ENCODE peak calls at places on chromosomes 3 and 15, in eight cellular contexts. One of them, this sample, is unnamed.

GRCh38 chr3:29186982-29187718 is 93.7 kb upstream of the RBMS3 start:
- DNase-seq in GM23248: peak
- DNase-seq in HTR-8/SVneo: peak
- DNase-seq in mucosa of descending colon: no peak
- DNase-seq in activated CD4-positive, CD25-positive, alpha-beta regulatory T cell treated with anti-CD3 and anti-CD28 coated beads, Interleukin-2, amount 50 U/mL, for 72 hours: no peak
- DNase-seq in brain microvascular endothelial cell: peak
- DNase-seq in CD4-positive, alpha-beta memory T cell: no peak
- DNase-seq in stimulated activated CD8-positive, alpha-beta memory T cell treated with anti-CD3 and anti-CD28 coated beads, Interleukin-4, amount 100 ng/mL, for 24 hours: no peak
- DNase-seq in this sample: no peak

GRCh38 chr3:77686560-77686959 is 646.7 kb downstream of the ROBO2 start:
- DNase-seq in GM23248: no peak
- DNase-seq in HTR-8/SVneo: no peak
- DNase-seq in mucosa of descending colon: no peak
- DNase-seq in activated CD4-positive, CD25-positive, alpha-beta regulatory T cell treated with anti-CD3 and anti-CD28 coated beads, Interleukin-2, amount 50 U/mL, for 72 hours: no peak
- DNase-seq in brain microvascular endothelial cell: no peak
- DNase-seq in CD4-positive, alpha-beta memory T cell: no peak
- DNase-seq in stimulated activated CD8-positive, alpha-beta memory T cell treated with anti-CD3 and anti-CD28 coated beads, Interleukin-4, amount 100 ng/mL, for 24 hours: no peak
- DNase-seq in this sample: no peak

GRCh38 chr3:184372296-184372821 is 5.6 kb downstream of the THPO start:
- DNase-seq in GM23248: no peak
- DNase-seq in HTR-8/SVneo: no peak
- DNase-seq in mucosa of descending colon: peak
- DNase-seq in activated CD4-positive, CD25-positive, alpha-beta regulatory T cell treated with anti-CD3 and anti-CD28 coated beads, Interleukin-2, amount 50 U/mL, for 72 hours: no peak
- DNase-seq in brain microvascular endothelial cell: no peak
- DNase-seq in CD4-positive, alpha-beta memory T cell: no peak
- DNase-seq in stimulated activated CD8-positive, alpha-beta memory T cell treated with anti-CD3 and anti-CD28 coated beads, Interleukin-4, amount 100 ng/mL, for 24 hours: no peak
- DNase-seq in this sample: no peak

GRCh38 chr3:112007641-112008040 is 8.9 kb downstream of the TAGLN3 start:
- DNase-seq in GM23248: peak
- DNase-seq in HTR-8/SVneo: no peak
- DNase-seq in mucosa of descending colon: no peak
- DNase-seq in activated CD4-positive, CD25-positive, alpha-beta regulatory T cell treated with anti-CD3 and anti-CD28 coated beads, Interleukin-2, amount 50 U/mL, for 72 hours: no peak
- DNase-seq in brain microvascular endothelial cell: no peak
- DNase-seq in CD4-positive, alpha-beta memory T cell: no peak
- DNase-seq in stimulated activated CD8-positive, alpha-beta memory T cell treated with anti-CD3 and anti-CD28 coated beads, Interleukin-4, amount 100 ng/mL, for 24 hours: no peak
- DNase-seq in this sample: no peak

GRCh38 chr15:48472756-48473155 is 141.5 kb downstream of the DUT start:
- DNase-seq in GM23248: peak
- DNase-seq in HTR-8/SVneo: peak
- DNase-seq in mucosa of descending colon: no peak
- DNase-seq in activated CD4-positive, CD25-positive, alpha-beta regulatory T cell treated with anti-CD3 and anti-CD28 coated beads, Interleukin-2, amount 50 U/mL, for 72 hours: no peak
- DNase-seq in brain microvascular endothelial cell: peak
- DNase-seq in CD4-positive, alpha-beta memory T cell: no peak
- DNase-seq in stimulated activated CD8-positive, alpha-beta memory T cell treated with anti-CD3 and anti-CD28 coated beads, Interleukin-4, amount 100 ng/mL, for 24 hours: no peak
- DNase-seq in this sample: no peak

GRCh38 chr3:177615015-177615414 is 417.7 kb upstream of the TBL1XR1 start:
- DNase-seq in GM23248: peak
- DNase-seq in HTR-8/SVneo: peak
- DNase-seq in mucosa of descending colon: peak
- DNase-seq in activated CD4-positive, CD25-positive, alpha-beta regulatory T cell treated with anti-CD3 and anti-CD28 coated beads, Interleukin-2, amount 50 U/mL, for 72 hours: no peak
- DNase-seq in brain microvascular endothelial cell: peak
- DNase-seq in CD4-positive, alpha-beta memory T cell: no peak
- DNase-seq in stimulated activated CD8-positive, alpha-beta memory T cell treated with anti-CD3 and anti-CD28 coated beads, Interleukin-4, amount 100 ng/mL, for 24 hours: no peak
- DNase-seq in this sample: no peak

GRCh38 chr3:7745711-7746110 is 755.9 kb upstream of the LMCD1 start:
- DNase-seq in GM23248: no peak
- DNase-seq in HTR-8/SVneo: no peak
- DNase-seq in mucosa of descending colon: no peak
- DNase-seq in activated CD4-positive, CD25-positive, alpha-beta regulatory T cell treated with anti-CD3 and anti-CD28 coated beads, Interleukin-2, amount 50 U/mL, for 72 hours: no peak
- DNase-seq in brain microvascular endothelial cell: no peak
- DNase-seq in CD4-positive, alpha-beta memory T cell: no peak
- DNase-seq in stimulated activated CD8-positive, alpha-beta memory T cell treated with anti-CD3 and anti-CD28 coated beads, Interleukin-4, amount 100 ng/mL, for 24 hours: no peak
- DNase-seq in this sample: no peak

GRCh38 chr3:99586680-99587079 is 51.7 kb upstream of the COL8A1 start:
- DNase-seq in GM23248: peak
- DNase-seq in HTR-8/SVneo: no peak
- DNase-seq in mucosa of descending colon: no peak
- DNase-seq in activated CD4-positive, CD25-positive, alpha-beta regulatory T cell treated with anti-CD3 and anti-CD28 coated beads, Interleukin-2, amount 50 U/mL, for 72 hours: no peak
- DNase-seq in brain microvascular endothelial cell: no peak
- DNase-seq in CD4-positive, alpha-beta memory T cell: no peak
- DNase-seq in stimulated activated CD8-positive, alpha-beta memory T cell treated with anti-CD3 and anti-CD28 coated beads, Interleukin-4, amount 100 ng/mL, for 24 hours: no peak
- DNase-seq in this sample: no peak

GRCh38 chr3:129611812-129612349 is 5.4 kb upstream of the PLXND1 start:
- DNase-seq in GM23248: peak
- DNase-seq in HTR-8/SVneo: no peak
- DNase-seq in mucosa of descending colon: peak
- DNase-seq in activated CD4-positive, CD25-positive, alpha-beta regulatory T cell treated with anti-CD3 and anti-CD28 coated beads, Interleukin-2, amount 50 U/mL, for 72 hours: no peak
- DNase-seq in brain microvascular endothelial cell: peak
- DNase-seq in CD4-positive, alpha-beta memory T cell: no peak
- DNase-seq in stimulated activated CD8-positive, alpha-beta memory T cell treated with anti-CD3 and anti-CD28 coated beads, Interleukin-4, amount 100 ng/mL, for 24 hours: no peak
- DNase-seq in this sample: no peak

GRCh38 chr3:113516115-113516505 is 1.2 kb upstream of the SPICE1 start:
- DNase-seq in GM23248: peak
- DNase-seq in HTR-8/SVneo: no peak
- DNase-seq in mucosa of descending colon: peak
- DNase-seq in activated CD4-positive, CD25-positive, alpha-beta regulatory T cell treated with anti-CD3 and anti-CD28 coated beads, Interleukin-2, amount 50 U/mL, for 72 hours: no peak
- DNase-seq in brain microvascular endothelial cell: no peak
- DNase-seq in CD4-positive, alpha-beta memory T cell: no peak
- DNase-seq in stimulated activated CD8-positive, alpha-beta memory T cell treated with anti-CD3 and anti-CD28 coated beads, Interleukin-4, amount 100 ng/mL, for 24 hours: no peak
- DNase-seq in this sample: no peak

GRCh38 chr15:35719964-35720507 is 174.1 kb upstream of the DPH6 start:
- DNase-seq in GM23248: peak
- DNase-seq in HTR-8/SVneo: no peak
- DNase-seq in mucosa of descending colon: no peak
- DNase-seq in activated CD4-positive, CD25-positive, alpha-beta regulatory T cell treated with anti-CD3 and anti-CD28 coated beads, Interleukin-2, amount 50 U/mL, for 72 hours: no peak
- DNase-seq in brain microvascular endothelial cell: no peak
- DNase-seq in CD4-positive, alpha-beta memory T cell: no peak
- DNase-seq in stimulated activated CD8-positive, alpha-beta memory T cell treated with anti-CD3 and anti-CD28 coated beads, Interleukin-4, amount 100 ng/mL, for 24 hours: no peak
- DNase-seq in this sample: no peak

GRCh38 chr3:60142009-60142408 is 1092.2 kb upstream of the CFAP20DC start:
- DNase-seq in GM23248: no peak
- DNase-seq in HTR-8/SVneo: no peak
- DNase-seq in mucosa of descending colon: no peak
- DNase-seq in activated CD4-positive, CD25-positive, alpha-beta regulatory T cell treated with anti-CD3 and anti-CD28 coated beads, Interleukin-2, amount 50 U/mL, for 72 hours: no peak
- DNase-seq in brain microvascular endothelial cell: no peak
- DNase-seq in CD4-positive, alpha-beta memory T cell: no peak
- DNase-seq in stimulated activated CD8-positive, alpha-beta memory T cell treated with anti-CD3 and anti-CD28 coated beads, Interleukin-4, amount 100 ng/mL, for 24 hours: no peak
- DNase-seq in this sample: no peak

GRCh38 chr3:9196009-9196408 is 53.4 kb downstream of the SRGAP3 start:
- DNase-seq in GM23248: no peak
- DNase-seq in HTR-8/SVneo: no peak
- DNase-seq in mucosa of descending colon: no peak
- DNase-seq in activated CD4-positive, CD25-positive, alpha-beta regulatory T cell treated with anti-CD3 and anti-CD28 coated beads, Interleukin-2, amount 50 U/mL, for 72 hours: no peak
- DNase-seq in brain microvascular endothelial cell: no peak
- DNase-seq in CD4-positive, alpha-beta memory T cell: no peak
- DNase-seq in stimulated activated CD8-positive, alpha-beta memory T cell treated with anti-CD3 and anti-CD28 coated beads, Interleukin-4, amount 100 ng/mL, for 24 hours: no peak
- DNase-seq in this sample: no peak

GRCh38 chr3:69324362-69325025 is 61.4 kb downstream of the FRMD4B start:
- DNase-seq in GM23248: no peak
- DNase-seq in HTR-8/SVneo: no peak
- DNase-seq in mucosa of descending colon: no peak
- DNase-seq in activated CD4-positive, CD25-positive, alpha-beta regulatory T cell treated with anti-CD3 and anti-CD28 coated beads, Interleukin-2, amount 50 U/mL, for 72 hours: no peak
- DNase-seq in brain microvascular endothelial cell: no peak
- DNase-seq in CD4-positive, alpha-beta memory T cell: no peak
- DNase-seq in stimulated activated CD8-positive, alpha-beta memory T cell treated with anti-CD3 and anti-CD28 coated beads, Interleukin-4, amount 100 ng/mL, for 24 hours: no peak
- DNase-seq in this sample: no peak

GRCh38 chr3:16429086-16429485 is 84.4 kb downstream of the RFTN1 start:
- DNase-seq in GM23248: peak
- DNase-seq in HTR-8/SVneo: no peak
- DNase-seq in mucosa of descending colon: no peak
- DNase-seq in activated CD4-positive, CD25-positive, alpha-beta regulatory T cell treated with anti-CD3 and anti-CD28 coated beads, Interleukin-2, amount 50 U/mL, for 72 hours: no peak
- DNase-seq in brain microvascular endothelial cell: no peak
- DNase-seq in CD4-positive, alpha-beta memory T cell: no peak
- DNase-seq in stimulated activated CD8-positive, alpha-beta memory T cell treated with anti-CD3 and anti-CD28 coated beads, Interleukin-4, amount 100 ng/mL, for 24 hours: no peak
- DNase-seq in this sample: no peak

GRCh38 chr15:65887565-65887964 is 18.3 kb downstream of the RAB11A start:
- DNase-seq in GM23248: no peak
- DNase-seq in HTR-8/SVneo: no peak
- DNase-seq in mucosa of descending colon: no peak
- DNase-seq in activated CD4-positive, CD25-positive, alpha-beta regulatory T cell treated with anti-CD3 and anti-CD28 coated beads, Interleukin-2, amount 50 U/mL, for 72 hours: no peak
- DNase-seq in brain microvascular endothelial cell: no peak
- DNase-seq in CD4-positive, alpha-beta memory T cell: peak
- DNase-seq in stimulated activated CD8-positive, alpha-beta memory T cell treated with anti-CD3 and anti-CD28 coated beads, Interleukin-4, amount 100 ng/mL, for 24 hours: no peak
- DNase-seq in this sample: no peak

GRCh38 chr3:30245805-30246622 is 360.4 kb upstream of the TGFBR2 start:
- DNase-seq in GM23248: no peak
- DNase-seq in HTR-8/SVneo: no peak
- DNase-seq in mucosa of descending colon: no peak
- DNase-seq in activated CD4-positive, CD25-positive, alpha-beta regulatory T cell treated with anti-CD3 and anti-CD28 coated beads, Interleukin-2, amount 50 U/mL, for 72 hours: no peak
- DNase-seq in brain microvascular endothelial cell: no peak
- DNase-seq in CD4-positive, alpha-beta memory T cell: no peak
- DNase-seq in stimulated activated CD8-positive, alpha-beta memory T cell treated with anti-CD3 and anti-CD28 coated beads, Interleukin-4, amount 100 ng/mL, for 24 hours: no peak
- DNase-seq in this sample: no peak

GRCh38 chr3:14410501-14411165 is 8.2 kb downstream of the SLC6A6 start:
- DNase-seq in GM23248: peak
- DNase-seq in HTR-8/SVneo: peak
- DNase-seq in mucosa of descending colon: no peak
- DNase-seq in activated CD4-positive, CD25-positive, alpha-beta regulatory T cell treated with anti-CD3 and anti-CD28 coated beads, Interleukin-2, amount 50 U/mL, for 72 hours: no peak
- DNase-seq in brain microvascular endothelial cell: peak
- DNase-seq in CD4-positive, alpha-beta memory T cell: no peak
- DNase-seq in stimulated activated CD8-positive, alpha-beta memory T cell treated with anti-CD3 and anti-CD28 coated beads, Interleukin-4, amount 100 ng/mL, for 24 hours: no peak
- DNase-seq in this sample: peak

GRCh38 chr15:24956131-24956838 is 1.5 kb downstream of the SNRPN start:
- DNase-seq in GM23248: peak
- DNase-seq in HTR-8/SVneo: peak
- DNase-seq in mucosa of descending colon: peak
- DNase-seq in activated CD4-positive, CD25-positive, alpha-beta regulatory T cell treated with anti-CD3 and anti-CD28 coated beads, Interleukin-2, amount 50 U/mL, for 72 hours: peak
- DNase-seq in brain microvascular endothelial cell: peak
- DNase-seq in CD4-positive, alpha-beta memory T cell: peak
- DNase-seq in stimulated activated CD8-positive, alpha-beta memory T cell treated with anti-CD3 and anti-CD28 coated beads, Interleukin-4, amount 100 ng/mL, for 24 hours: peak
- DNase-seq in this sample: no peak